ENCODE peak calls at places on chromosomes 3 and 15, in seven cellular contexts. One of them, this sample, is unnamed.

GRCh38 chr3:54120657-54121403 is 1.5 kb upstream of the CACNA2D3 start:
- DNase-seq in ovary: peak; percentile 24
- DNase-seq in transverse colon: no peak
- DNase-seq in GM23338: peak; percentile 81
- DNase-seq in uterus: no peak
- DNase-seq in neural progenitor cell: peak; percentile 52
- DNase-seq in astrocyte: peak; percentile 6
- DNase-seq in this sample: peak; percentile 27

GRCh38 chr15:39855400-39855799 is 64.7 kb downstream of the GPR176 start:
- DNase-seq in astrocyte: no peak
- DNase-seq in ovary: no peak
- DNase-seq in neural progenitor cell: no peak
- DNase-seq in uterus: no peak
- DNase-seq in GM23338: no peak
- DNase-seq in transverse colon: no peak
- DNase-seq in this sample: no peak

GRCh38 chr3:157082305-157082981 is 77.5 kb downstream of the CCNL1 start:
- DNase-seq in GM23338: no peak
- DNase-seq in uterus: no peak
- DNase-seq in transverse colon: no peak
- DNase-seq in astrocyte: peak; percentile 85
- DNase-seq in ovary: no peak
- DNase-seq in neural progenitor cell: no peak
- DNase-seq in this sample: peak; percentile 93

GRCh38 chr3:48756640-48757039 is 39.6 kb upstream of the IP6K2 start:
- DNase-seq in astrocyte: peak; percentile 33
- DNase-seq in neural progenitor cell: no peak
- DNase-seq in ovary: no peak
- DNase-seq in uterus: no peak
- DNase-seq in GM23338: no peak
- DNase-seq in transverse colon: no peak
- DNase-seq in this sample: no peak

GRCh38 chr15:67670647-67671305 is 128.3 kb downstream of the MAP2K5 start:
- DNase-seq in neural progenitor cell: no peak
- DNase-seq in GM23338: no peak
- DNase-seq in astrocyte: no peak
- DNase-seq in transverse colon: no peak
- DNase-seq in uterus: no peak
- DNase-seq in ovary: no peak
- DNase-seq in this sample: no peak

GRCh38 chr3:180909369-180910127 is 2.9 kb upstream of the FXR1 start:
- DNase-seq in uterus: no peak
- DNase-seq in astrocyte: no peak
- DNase-seq in neural progenitor cell: no peak
- DNase-seq in transverse colon: no peak
- DNase-seq in GM23338: no peak
- DNase-seq in ovary: no peak
- DNase-seq in this sample: no peak

GRCh38 chr3:149628957-149629670 is 28.7 kb downstream of the WWTR1 start:
- DNase-seq in neural progenitor cell: no peak
- DNase-seq in transverse colon: no peak
- DNase-seq in uterus: no peak
- DNase-seq in ovary: no peak
- DNase-seq in GM23338: no peak
- DNase-seq in astrocyte: peak; percentile 55
- DNase-seq in this sample: no peak

GRCh38 chr3:106826861-106827311 is 550.4 kb upstream of the CCDC54 start:
- DNase-seq in uterus: no peak
- DNase-seq in ovary: no peak
- DNase-seq in GM23338: no peak
- DNase-seq in neural progenitor cell: no peak
- DNase-seq in transverse colon: no peak
- DNase-seq in astrocyte: peak; percentile 75
- DNase-seq in this sample: no peak

GRCh38 chr15:51193526-51193925 is 98.8 kb upstream of the TNFAIP8L3 start:
- DNase-seq in uterus: no peak
- DNase-seq in ovary: no peak
- DNase-seq in astrocyte: no peak
- DNase-seq in neural progenitor cell: no peak
- DNase-seq in GM23338: no peak
- DNase-seq in transverse colon: no peak
- DNase-seq in this sample: no peak

GRCh38 chr3:12345584-12346494 is 57.0 kb downstream of the PPARG start:
- DNase-seq in astrocyte: no peak
- DNase-seq in ovary: no peak
- DNase-seq in neural progenitor cell: no peak
- DNase-seq in GM23338: no peak
- DNase-seq in transverse colon: no peak
- DNase-seq in uterus: no peak
- DNase-seq in this sample: peak; percentile 77
- H3K27ac ChIP-seq in astrocyte: no peak overlapping the region
- H3K27ac ChIP-seq in ovary: no peak overlapping the region
- H3K27ac ChIP-seq in neural progenitor cell: no peak overlapping the region
- H3K27ac ChIP-seq in GM23338: no peak overlapping the region
- H3K27ac ChIP-seq in transverse colon: no peak overlapping the region
- H3K27ac ChIP-seq in uterus: no peak overlapping the region
- H3K27ac ChIP-seq in this sample: no peak overlapping the region

DNA sequence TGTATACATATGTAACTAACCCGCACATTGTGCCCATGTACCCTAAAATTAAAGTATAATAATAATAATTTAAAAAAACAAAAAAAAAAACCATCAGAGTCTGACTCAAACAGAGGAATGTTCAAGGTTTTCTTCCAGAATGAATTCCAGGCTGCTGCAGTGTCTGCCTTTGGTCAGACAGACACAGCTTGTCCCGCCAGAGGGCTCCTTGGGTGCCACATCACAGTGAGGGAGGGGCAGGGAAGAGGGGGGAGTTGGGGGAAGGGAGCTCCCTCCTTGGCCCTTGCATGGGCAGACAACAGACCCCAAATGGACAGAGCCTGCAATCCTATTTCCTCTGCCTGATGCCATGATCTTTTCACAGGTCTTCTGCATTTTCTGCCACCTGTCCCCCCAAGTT is 36.5 kb downstream of the ITGB5 start:
- DNase-seq in neural progenitor cell: peak; percentile 19
- DNase-seq in GM23338: no peak
- DNase-seq in transverse colon: no peak
- DNase-seq in ovary: no peak
- DNase-seq in uterus: peak; percentile 30
- DNase-seq in astrocyte: peak; percentile 74
- DNase-seq in this sample: no peak
- TF ChIP-seq CTCF in neural progenitor cell: no peak
- TF ChIP-seq CTCF in GM23338: no peak
- TF ChIP-seq CTCF in transverse colon: no peak
- TF ChIP-seq CTCF in ovary: no peak
- TF ChIP-seq CTCF in uterus: no peak
- TF ChIP-seq CTCF in astrocyte: peak; percentile 3
- TF ChIP-seq CTCF in this sample: no peak

GRCh38 chr3:88412346-88412745 is 262.6 kb downstream of the C3orf38 start:
- DNase-seq in transverse colon: no peak
- DNase-seq in ovary: no peak
- DNase-seq in neural progenitor cell: no peak
- DNase-seq in GM23338: no peak
- DNase-seq in astrocyte: peak; percentile 26
- DNase-seq in uterus: no peak
- DNase-seq in this sample: peak; percentile 2

GRCh38 chr3:88410259-88410658 is 260.5 kb downstream of the C3orf38 start:
- DNase-seq in GM23338: no peak
- DNase-seq in uterus: no peak
- DNase-seq in astrocyte: peak; percentile 22
- DNase-seq in neural progenitor cell: no peak
- DNase-seq in ovary: no peak
- DNase-seq in transverse colon: no peak
- DNase-seq in this sample: no peak

GRCh38 chr3:88408097-88408496 is 258.3 kb downstream of the C3orf38 start:
- DNase-seq in uterus: no peak
- DNase-seq in neural progenitor cell: no peak
- DNase-seq in astrocyte: no peak
- DNase-seq in transverse colon: no peak
- DNase-seq in GM23338: no peak
- DNase-seq in ovary: no peak
- DNase-seq in this sample: no peak

DNA sequence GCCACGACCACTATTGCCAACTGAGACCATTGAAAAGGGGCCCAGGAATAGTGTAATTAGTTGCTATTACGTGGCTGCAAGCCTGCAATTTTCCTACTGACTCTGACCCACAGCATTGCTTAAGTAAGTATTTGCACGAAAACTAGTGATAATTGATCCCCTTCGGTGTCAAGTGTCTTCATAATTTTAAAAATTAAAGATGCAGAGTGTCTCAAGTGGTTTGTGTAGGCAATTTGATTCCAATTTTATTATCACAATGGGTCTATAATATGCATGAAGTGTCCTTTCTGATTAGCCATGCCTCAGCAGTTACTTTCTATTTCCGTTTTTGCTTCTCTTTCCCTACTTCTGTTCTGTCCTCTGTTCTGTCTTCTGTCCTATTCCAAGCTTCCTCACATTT is 259.2 kb downstream of the C3orf38 start:
- DNase-seq in uterus: no peak
- DNase-seq in ovary: no peak
- DNase-seq in GM23338: no peak
- DNase-seq in neural progenitor cell: no peak
- DNase-seq in astrocyte: no peak
- DNase-seq in transverse colon: no peak
- DNase-seq in this sample: no peak
- H3K27ac ChIP-seq in uterus: no peak overlapping the region
- H3K27ac ChIP-seq in ovary: no peak overlapping the region
- H3K27ac ChIP-seq in GM23338: no peak overlapping the region
- H3K27ac ChIP-seq in neural progenitor cell: no peak overlapping the region
- H3K27ac ChIP-seq in astrocyte: no peak overlapping the region
- H3K27ac ChIP-seq in transverse colon: no peak overlapping the region
- H3K27ac ChIP-seq in this sample: no peak overlapping the region

GRCh38 chr3:185488465-185488864 is 10.4 kb downstream of the TMEM41A start:
- DNase-seq in neural progenitor cell: no peak
- DNase-seq in uterus: no peak
- DNase-seq in astrocyte: no peak
- DNase-seq in ovary: no peak
- DNase-seq in GM23338: no peak
- DNase-seq in transverse colon: no peak
- DNase-seq in this sample: no peak

GRCh38 chr3:185490241-185490640 is 8.6 kb downstream of the TMEM41A start:
- DNase-seq in GM23338: no peak
- DNase-seq in transverse colon: no peak
- DNase-seq in astrocyte: no peak
- DNase-seq in uterus: no peak
- DNase-seq in neural progenitor cell: no peak
- DNase-seq in ovary: no peak
- DNase-seq in this sample: peak; percentile 28

GRCh38 chr3:185484296-185484695 is 14.5 kb downstream of the TMEM41A start:
- DNase-seq in transverse colon: no peak
- DNase-seq in ovary: no peak
- DNase-seq in GM23338: no peak
- DNase-seq in astrocyte: no peak
- DNase-seq in uterus: no peak
- DNase-seq in neural progenitor cell: no peak
- DNase-seq in this sample: no peak

GRCh38 chr3:185486371-185486770 is 12.5 kb downstream of the TMEM41A start:
- DNase-seq in uterus: no peak
- DNase-seq in transverse colon: no peak
- DNase-seq in GM23338: no peak
- DNase-seq in astrocyte: no peak
- DNase-seq in ovary: no peak
- DNase-seq in neural progenitor cell: no peak
- DNase-seq in this sample: no peak

DNA sequence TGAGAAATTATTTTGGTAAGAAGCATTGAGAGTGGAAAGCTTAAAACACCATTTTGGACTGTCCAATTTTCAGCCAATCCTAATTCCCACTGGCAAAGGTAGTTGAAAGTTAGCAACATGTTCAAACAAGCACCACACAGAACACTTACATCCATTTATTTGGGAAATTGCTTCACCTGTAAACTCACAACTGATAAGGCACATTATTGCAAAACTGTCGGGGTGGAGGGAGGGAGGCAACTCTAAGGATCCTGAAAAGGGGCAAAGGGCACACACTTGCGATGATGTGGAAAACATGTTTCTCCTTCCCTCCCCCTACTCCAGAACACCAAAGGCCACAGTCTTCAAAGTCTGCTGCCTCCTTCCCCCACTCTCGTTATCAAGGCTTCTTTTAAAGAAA is 9.4 kb downstream of the TMEM41A start:
- DNase-seq in ovary: no peak
- DNase-seq in transverse colon: peak; percentile 24
- DNase-seq in uterus: no peak
- DNase-seq in neural progenitor cell: no peak
- DNase-seq in GM23338: no peak
- DNase-seq in astrocyte: no peak
- DNase-seq in this sample: peak; percentile 23
- TF ChIP-seq CTCF in ovary: no peak
- TF ChIP-seq CTCF in transverse colon: no peak
- TF ChIP-seq CTCF in uterus: no peak
- TF ChIP-seq CTCF in neural progenitor cell: no peak
- TF ChIP-seq CTCF in GM23338: no peak
- TF ChIP-seq CTCF in astrocyte: no peak
- TF ChIP-seq CTCF in this sample: no peak

GRCh38 chr15:98981851-98982722 is 25.5 kb downstream of the PGPEP1L start:
- DNase-seq in neural progenitor cell: no peak
- DNase-seq in GM23338: no peak
- DNase-seq in transverse colon: no peak
- DNase-seq in uterus: no peak
- DNase-seq in astrocyte: peak; percentile 28
- DNase-seq in ovary: no peak
- DNase-seq in this sample: no peak
- H3K27ac ChIP-seq in neural progenitor cell: no peak overlapping the region
- H3K27ac ChIP-seq in GM23338: no peak overlapping the region
- H3K27ac ChIP-seq in transverse colon: peak overlapping the region; percentile 7
- H3K27ac ChIP-seq in uterus: peak overlapping the region; percentile 50
- H3K27ac ChIP-seq in astrocyte: no peak overlapping the region
- H3K27ac ChIP-seq in ovary: peak overlapping the region; percentile 67
- H3K27ac ChIP-seq in this sample: no peak overlapping the region

DNA sequence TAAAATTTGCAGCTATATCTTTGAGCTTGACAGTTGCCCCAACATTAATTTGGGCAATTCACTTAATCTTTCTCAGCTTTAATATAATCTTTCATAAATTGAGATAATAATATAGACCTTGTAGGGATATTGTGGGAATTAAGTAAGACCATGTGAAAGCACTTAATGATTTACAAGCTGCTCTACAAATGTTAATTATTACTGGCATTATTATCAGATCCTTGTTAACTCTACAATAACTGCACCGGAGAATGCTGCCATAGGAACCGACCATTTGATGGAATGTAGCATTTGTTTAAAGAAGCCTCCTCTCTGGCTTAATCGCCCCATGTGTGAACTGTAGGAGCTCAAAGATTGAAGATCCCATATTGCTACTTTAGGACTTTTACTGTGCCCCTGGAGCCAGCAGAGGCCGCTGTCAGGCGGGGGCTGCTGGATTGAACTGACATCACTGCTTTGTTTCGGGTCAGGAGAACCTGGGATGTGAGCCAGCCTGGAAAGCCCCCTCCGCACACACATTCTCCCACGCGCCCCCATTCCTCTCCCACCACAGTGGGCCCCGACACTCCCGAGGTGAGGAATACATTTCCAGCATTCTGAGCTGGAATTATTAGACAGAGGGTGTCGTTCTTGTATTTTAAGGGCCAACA is 154.2 kb upstream of the TNIK start:
- DNase-seq in astrocyte: peak; percentile 41
- DNase-seq in transverse colon: no peak
- DNase-seq in GM23338: peak; percentile 72
- DNase-seq in uterus: peak; percentile 57
- DNase-seq in neural progenitor cell: peak; percentile 67
- DNase-seq in ovary: no peak
- DNase-seq in this sample: no peak
- TF ChIP-seq CTCF in astrocyte: peak; percentile 65
- TF ChIP-seq CTCF in transverse colon: no peak
- TF ChIP-seq CTCF in GM23338: peak; percentile 73
- TF ChIP-seq CTCF in uterus: peak; percentile 52
- TF ChIP-seq CTCF in neural progenitor cell: peak; percentile 85
- TF ChIP-seq CTCF in ovary: peak; percentile 42
- TF ChIP-seq CTCF in this sample: peak; percentile 56

This sample was measured in foreskin keratinocyte.